ENCODE peak calls at places on chromosomes 7 and 10, in four cellular contexts. Q is mammary epithelial cell, I is OCI-LY7, N is tibial nerve. H is an unnamed sample.

GRCh38 chr10:17617031-17617911 is at the start of gene HACD1:
- DNase-seq in Q (peak), I (no peak), N (no peak), H (peak)

GRCh38 chr7:107167483-107168232 is 1.1 kb upstream of the HBP1 start:
- DNase-seq in Q (peak), I (peak), N (peak), H (no peak)

GRCh38 chr10:114064151-114065045 is 20.7 kb downstream of the ADRB1 start:
- DNase-seq in Q (no peak), I (no peak), N (no peak), H (no peak)

GRCh38 chr10:11178606-11179221 is 161.0 kb downstream of the CELF2 start:
- DNase-seq in Q (no peak), I (peak), N (no peak), H (no peak)

GRCh38 chr7:43585521-43585920 is 2.6 kb downstream of the STK17A start:
- DNase-seq in Q (peak), I (peak), N (no peak), H (no peak)

GRCh38 chr10:102628451-102628911 is 15.8 kb upstream of the TRIM8 start:
- DNase-seq in Q (peak), I (no peak), N (no peak), H (no peak)

GRCh38 chr7:112089551-112089950 is 116.6 kb downstream of the DOCK4 start:
- DNase-seq in Q (no peak), I (no peak), N (no peak), H (no peak)

GRCh38 chr10:48266528-48266927 is 8.0 kb downstream of the FRMPD2 start:
- DNase-seq in Q (no peak), I (no peak), N (no peak), H (no peak)

GRCh38 chr7:55413442-55413841 is 48.3 kb downstream of the LANCL2 start:
- DNase-seq in Q (no peak), I (no peak), N (no peak), H (no peak)

GRCh38 chr7:132501956-132502355 is 74.3 kb downstream of the PLXNA4 start:
- DNase-seq in Q (no peak), I (no peak), N (no peak), H (no peak)

GRCh38 chr7:18798018-18798906 is 302.7 kb downstream of the HDAC9 start:
- DNase-seq in Q (no peak), I (no peak), N (no peak), H (no peak)

GRCh38 chr10:86813101-86813500 is 56.7 kb downstream of the BMPR1A start:
- DNase-seq in Q (no peak), I (no peak), N (no peak), H (no peak)

GRCh38 chr10:30825022-30825421 is 195.5 kb upstream of the LYZL2 start:
- DNase-seq in Q (no peak), I (no peak), N (no peak), H (no peak)

GRCh38 chr10:132961864-132962622 is 19.7 kb upstream of the CFAP46 start:
- DNase-seq in Q (peak), I (peak), N (no peak), H (peak)

GRCh38 chr7:140003913-140004382 is 58.8 kb downstream of the PARP12 start:
- DNase-seq in Q (peak), I (peak), N (no peak), H (no peak)

GRCh38 chr7:134992626-134993179 is 6.4 kb downstream of the AGBL3 start:
- DNase-seq in Q (no peak), I (no peak), N (no peak), H (no peak)

GRCh38 chr7:55071411-55072188 is 52.8 kb downstream of the EGFR start:
- DNase-seq in Q (no peak), I (no peak), N (no peak), H (no peak)

GRCh38 chr7:44469461-44469860 is 21.0 kb downstream of the NUDCD3 start:
- DNase-seq in Q (no peak), I (no peak), N (no peak), H (no peak)

GRCh38 chr10:123135415-123136141 is at the start of gene HMX3:
- DNase-seq in Q (peak), I (no peak), N (no peak), H (no peak)

GRCh38 chr7:22238354-22239311 is 118.3 kb downstream of the RAPGEF5 start:
- DNase-seq in Q (peak), I (no peak), N (no peak), H (no peak)

GRCh38 chr10:99694171-99694570 is 34.9 kb downstream of the ENTPD7 start:
- DNase-seq in Q (peak), I (no peak), N (no peak), H (no peak)

GRCh38 chr7:74228951-74229900 is 19.4 kb downstream of the LAT2 start:
- DNase-seq in Q (no peak), I (no peak), N (no peak), H (no peak)

GRCh38 chr10:95500649-95501048 is 60.5 kb downstream of the SORBS1 start:
- DNase-seq in Q (no peak), I (no peak), N (no peak), H (no peak)

DNA sequence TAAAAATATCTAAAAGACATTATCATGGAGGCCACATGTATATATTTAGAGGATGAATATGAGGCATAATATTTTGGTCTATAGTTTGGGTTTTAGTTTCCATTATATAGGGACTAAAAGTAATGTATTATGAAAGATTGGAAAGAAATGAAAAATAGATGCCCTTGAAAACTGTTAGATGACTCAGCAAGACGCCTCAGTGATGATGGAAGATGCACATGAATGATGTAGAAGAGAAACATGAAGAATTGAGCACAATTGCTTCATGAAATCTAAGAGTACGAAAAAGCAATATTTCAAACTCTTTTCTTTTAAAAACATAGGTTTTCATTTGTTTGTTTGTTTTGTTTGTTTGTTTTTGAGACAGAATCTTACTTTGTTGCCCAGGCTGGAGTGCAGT is 89.8 kb downstream of the ARL4A start:
- DNase-seq in Q (no peak), I (no peak), N (no peak), H (no peak)
- H3K4me3 ChIP-seq in Q (no peak), I (no peak), N (no peak), H (no peak)

DNA sequence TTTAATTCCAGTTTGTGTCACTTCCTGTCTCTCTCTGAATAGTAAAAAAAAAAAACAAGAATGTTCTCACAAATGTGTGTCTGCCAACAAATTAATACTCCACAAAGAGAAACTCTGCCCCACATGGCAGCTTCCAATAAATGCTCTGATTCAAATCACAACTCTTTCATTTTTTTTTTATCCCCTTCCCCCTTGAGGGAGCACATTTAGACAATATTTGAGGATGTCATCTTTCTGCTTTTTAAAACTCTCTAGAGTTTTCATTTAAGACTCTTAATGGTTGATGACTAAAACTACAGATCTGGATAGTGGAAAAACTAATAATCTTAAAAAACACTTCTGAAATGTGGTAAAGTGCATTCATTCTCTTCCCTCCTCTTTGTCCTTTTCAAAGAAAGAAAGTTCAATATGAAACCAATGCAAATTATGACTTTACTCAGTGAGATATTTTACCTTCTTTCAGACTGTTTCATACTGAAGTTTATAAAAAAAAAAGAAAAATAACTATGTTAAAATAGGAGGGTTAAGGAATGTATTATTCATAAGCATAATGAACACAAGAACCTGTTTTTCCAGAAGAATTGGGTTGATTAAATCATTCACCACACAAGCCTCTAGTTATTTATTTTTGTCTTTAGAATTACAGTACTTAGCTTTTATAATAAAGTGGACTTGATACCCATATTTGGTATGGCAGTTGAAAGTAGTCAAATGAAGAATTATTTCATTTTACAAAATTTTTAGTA is 42.4 kb downstream of the ARID5B start:
- DNase-seq in Q (peak), I (peak), N (no peak), H (no peak)
- H3K4me3 ChIP-seq in Q (no peak), I (peak), N (no peak), H (no peak)

GRCh38 chr7:84624527-84624926 is 429.9 kb upstream of the SEMA3A start:
- DNase-seq in Q (no peak), I (no peak), N (no peak), H (no peak)
- H3K4me3 ChIP-seq in Q (no peak), I (no peak), N (no peak), H (no peak)

GRCh38 chr10:62047240-62047897 is 145.9 kb downstream of the ARID5B start:
- DNase-seq in Q (no peak), I (peak), N (no peak), H (no peak)

GRCh38 chr10:62047960-62048383 is 146.5 kb downstream of the ARID5B start:
- DNase-seq in Q (peak), I (peak), N (no peak), H (no peak)

GRCh38 chr10:62049815-62050626 is 148.5 kb downstream of the ARID5B start:
- DNase-seq in Q (no peak), I (no peak), N (no peak), H (no peak)

GRCh38 chr10:62048919-62049636 is 147.6 kb downstream of the ARID5B start:
- DNase-seq in Q (peak), I (peak), N (peak), H (peak)

DNA sequence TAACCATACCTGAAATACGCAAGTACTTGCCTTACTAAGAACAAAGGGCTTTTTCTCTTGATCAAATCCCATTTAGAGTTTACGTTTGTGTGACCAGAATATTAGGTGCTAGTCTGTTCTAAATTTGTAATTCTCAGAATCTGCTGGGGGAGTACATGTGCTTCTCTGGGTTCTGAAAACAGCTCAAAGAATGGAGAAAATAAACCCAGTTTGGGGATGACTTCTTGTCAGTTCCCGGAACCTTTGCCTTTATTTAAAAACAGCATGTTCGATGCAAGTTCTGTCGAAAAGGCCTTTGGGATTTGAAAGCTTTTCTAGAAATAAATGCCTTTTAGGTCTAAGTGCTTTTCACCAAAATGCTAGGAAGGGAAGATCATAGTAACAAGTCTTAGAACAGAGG is 147.0 kb downstream of the ARID5B start:
- DNase-seq in Q (no peak), I (no peak), N (no peak), H (no peak)
- H3K4me3 ChIP-seq in Q (no peak), I (peak), N (peak), H (no peak)

GRCh38 chr7:2108501-2109250 is 124.1 kb downstream of the MAD1L1 start:
- DNase-seq in Q (no peak), I (peak), N (no peak), H (no peak)
- H3K4me3 ChIP-seq in Q (no peak), I (peak), N (no peak), H (no peak)